ENCODE peak calls at places on chromosomes 7 and 10, in four cellular contexts. One of them, this sample, is unnamed.

GRCh38 chr7:113636727-113637421 is 281.9 kb downstream of the PPP1R3A start:
- DNase-seq in pancreas: no peak
- DNase-seq in NT2/D1: no peak
- DNase-seq in stimulated activated CD8-positive, alpha-beta memory T cell treated with anti-CD3 and anti-CD28 coated beads, Interleukin-7, amount 100 ng/mL, for 1 hour: no peak
- DNase-seq in this sample: no peak

GRCh38 chr10:14325325-14325955 is 5.3 kb downstream of the FRMD4A start:
- DNase-seq in NT2/D1: peak
- DNase-seq in pancreas: peak
- DNase-seq in stimulated activated CD8-positive, alpha-beta memory T cell treated with anti-CD3 and anti-CD28 coated beads, Interleukin-7, amount 100 ng/mL, for 1 hour: no peak
- DNase-seq in this sample: peak

GRCh38 chr10:69733791-69734261 is 67.9 kb upstream of the COL13A1 start:
- DNase-seq in pancreas: no peak
- DNase-seq in stimulated activated CD8-positive, alpha-beta memory T cell treated with anti-CD3 and anti-CD28 coated beads, Interleukin-7, amount 100 ng/mL, for 1 hour: no peak
- DNase-seq in NT2/D1: no peak
- DNase-seq in this sample: no peak

GRCh38 chr10:130300608-130301025 is 164.4 kb downstream of the GLRX3 start:
- DNase-seq in NT2/D1: no peak
- DNase-seq in pancreas: no peak
- DNase-seq in stimulated activated CD8-positive, alpha-beta memory T cell treated with anti-CD3 and anti-CD28 coated beads, Interleukin-7, amount 100 ng/mL, for 1 hour: no peak
- DNase-seq in this sample: no peak

GRCh38 chr7:143987513-143987912 is 12.6 kb upstream of the OR6B1 start:
- DNase-seq in pancreas: no peak
- DNase-seq in NT2/D1: no peak
- DNase-seq in stimulated activated CD8-positive, alpha-beta memory T cell treated with anti-CD3 and anti-CD28 coated beads, Interleukin-7, amount 100 ng/mL, for 1 hour: no peak
- DNase-seq in this sample: no peak

GRCh38 chr10:96650958-96651357 is 64.1 kb upstream of the TM9SF3 start:
- DNase-seq in pancreas: no peak
- DNase-seq in NT2/D1: no peak
- DNase-seq in stimulated activated CD8-positive, alpha-beta memory T cell treated with anti-CD3 and anti-CD28 coated beads, Interleukin-7, amount 100 ng/mL, for 1 hour: no peak
- DNase-seq in this sample: no peak

GRCh38 chr10:122113161-122113944 is 124.4 kb downstream of the TACC2 start:
- DNase-seq in stimulated activated CD8-positive, alpha-beta memory T cell treated with anti-CD3 and anti-CD28 coated beads, Interleukin-7, amount 100 ng/mL, for 1 hour: no peak
- DNase-seq in NT2/D1: no peak
- DNase-seq in pancreas: peak
- DNase-seq in this sample: no peak

GRCh38 chr10:17244712-17245365 is 16.8 kb downstream of the VIM start:
- DNase-seq in stimulated activated CD8-positive, alpha-beta memory T cell treated with anti-CD3 and anti-CD28 coated beads, Interleukin-7, amount 100 ng/mL, for 1 hour: no peak
- DNase-seq in pancreas: no peak
- DNase-seq in NT2/D1: no peak
- DNase-seq in this sample: no peak

GRCh38 chr7:128867842-128868623 is 5.4 kb downstream of the ATP6V1F start:
- DNase-seq in pancreas: no peak
- DNase-seq in NT2/D1: no peak
- DNase-seq in stimulated activated CD8-positive, alpha-beta memory T cell treated with anti-CD3 and anti-CD28 coated beads, Interleukin-7, amount 100 ng/mL, for 1 hour: no peak
- DNase-seq in this sample: no peak

GRCh38 chr7:30430777-30431176 is 47.8 kb downstream of the NOD1 start:
- DNase-seq in pancreas: no peak
- DNase-seq in stimulated activated CD8-positive, alpha-beta memory T cell treated with anti-CD3 and anti-CD28 coated beads, Interleukin-7, amount 100 ng/mL, for 1 hour: no peak
- DNase-seq in NT2/D1: no peak
- DNase-seq in this sample: no peak

This sample was measured in iPS DF 6.9.